ENCODE peak calls at places on chromosomes 11 and 22, in four cellular contexts. M is Peyer's patch, L is AG09309, F is lower lobe of right lung. Z is an unnamed sample.

GRCh38 chr11:766941-767210 is 10.4 kb downstream of the GATD1 start:
- DNase-seq in M (no peak), F (no peak), L (no peak), Z (no peak)

GRCh38 chr22:28402539-28402938 is 277.1 kb downstream of the TTC28 start:
- DNase-seq in M (no peak), L (no peak), F (no peak), Z (no peak)

GRCh38 chr11:68140496-68141246 is 19.5 kb upstream of the CHKA start:
- DNase-seq in L (no peak), F (no peak), M (no peak), Z (no peak)

GRCh38 chr11:57310630-57311086 is 14.1 kb downstream of the TNKS1BP1 start:
- DNase-seq in M (no peak), F (no peak), L (no peak), Z (no peak)

GRCh38 chr22:19579880-19580279 is 55.7 kb upstream of the CLDN5 start:
- DNase-seq in F (peak), L (no peak), M (peak), Z (no peak)

GRCh38 chr11:70246196-70246595 is 24.3 kb upstream of the PPFIA1 start:
- DNase-seq in F (no peak), M (no peak), L (no peak), Z (no peak)

GRCh38 chr11:83816572-83817187 is 530.5 kb upstream of the CCDC90B start:
- DNase-seq in L (no peak), M (no peak), F (no peak), Z (no peak)

GRCh38 chr11:2296913-2297622 is 4.7 kb downstream of the C11orf21 start:
- DNase-seq in F (no peak), L (no peak), M (no peak), Z (no peak)

GRCh38 chr11:96075532-96075959 is 151.6 kb upstream of the MTMR2 start:
- DNase-seq in L (no peak), M (no peak), F (no peak), Z (no peak)

GRCh38 chr11:116422976-116423375 is 349.8 kb downstream of the BUD13 start:
- DNase-seq in F (no peak), L (no peak), M (no peak), Z (no peak)

GRCh38 chr11:47242596-47243192 is 5.9 kb downstream of the ACP2 start:
- DNase-seq in F (no peak), L (no peak), M (no peak), Z (no peak)

GRCh38 chr11:47247502-47247901 is 1.1 kb downstream of the ACP2 start:
- DNase-seq in L (no peak), M (no peak), F (no peak), Z (no peak)

GRCh38 chr11:47245586-47246357 is 2.8 kb downstream of the ACP2 start:
- DNase-seq in M (no peak), F (no peak), L (no peak), Z (no peak)

GRCh38 chr11:47243454-47243853 is 5.2 kb downstream of the ACP2 start:
- DNase-seq in L (no peak), M (no peak), F (peak), Z (no peak)

GRCh38 chr11:47244664-47245350 is 3.8 kb downstream of the ACP2 start:
- DNase-seq in F (no peak), L (no peak), M (no peak), Z (no peak)
- H3K4me3 ChIP-seq in F (no peak), L (no peak), M (no peak), Z (no peak)

DNA sequence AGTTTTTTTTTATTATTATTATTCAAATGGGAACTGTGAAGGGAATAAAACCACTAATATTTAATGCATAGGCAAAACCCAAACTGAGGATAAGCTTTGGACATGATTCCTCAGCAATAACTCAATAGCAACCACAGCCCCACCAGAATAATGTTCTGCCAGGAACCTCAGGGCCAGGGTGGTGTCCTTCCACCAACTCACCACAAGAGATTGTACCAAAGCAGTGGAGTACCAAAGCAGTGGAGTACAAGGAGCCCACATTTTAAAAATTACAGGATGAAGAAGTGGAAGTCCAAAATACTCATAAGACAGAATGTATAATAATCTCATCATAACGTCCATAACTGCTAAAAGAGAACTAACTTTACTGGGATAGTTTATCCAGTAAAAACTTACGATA is 32.5 kb upstream of the FZD4 start:
- DNase-seq in L (no peak), F (no peak), M (no peak), Z (no peak)
- TF ChIP-seq CTCF in L (no peak), F (no peak), M (no peak), Z (no peak)

DNA sequence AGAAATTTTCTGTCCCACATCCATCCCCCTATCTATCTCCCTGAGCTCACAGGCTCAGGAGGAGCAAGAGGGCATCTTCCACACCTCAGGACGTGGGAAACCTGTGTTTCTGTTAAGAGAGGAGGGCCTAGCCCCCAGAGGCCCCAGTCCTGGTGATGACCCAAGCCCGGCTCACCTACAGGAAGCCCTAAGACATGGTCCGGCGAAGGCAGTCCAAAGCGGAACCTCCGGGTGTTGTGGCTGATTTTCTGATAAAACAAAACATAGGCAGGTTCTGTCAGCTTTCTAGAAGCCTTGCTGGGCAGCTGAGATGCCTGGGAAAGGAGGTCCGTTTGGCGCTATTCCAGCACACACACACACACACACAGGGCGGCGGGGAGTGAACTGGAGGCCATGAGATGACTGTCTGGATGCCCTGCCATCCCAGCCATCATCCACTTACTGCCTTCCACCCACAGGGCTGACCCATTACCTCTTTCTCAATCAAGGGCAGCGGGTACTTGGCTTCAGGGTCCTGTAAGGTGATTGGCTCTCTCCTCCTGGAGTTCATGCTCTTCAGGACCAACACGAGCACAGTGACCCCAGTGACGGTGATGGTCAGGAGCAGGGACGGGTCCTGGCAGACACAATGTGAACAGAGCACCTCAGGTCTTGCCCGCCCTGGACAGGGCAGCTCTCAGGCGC is 882 bp downstream of the CYB5R2 start:
- DNase-seq in M (peak), L (no peak), F (no peak), Z (no peak)
- H3K4me3 ChIP-seq in M (no peak), L (peak), F (no peak), Z (peak)

GRCh38 chr11:22625448-22626287 is at the start of gene FANCF:
- DNase-seq in F (peak), M (peak), L (peak), Z (peak)
- TF ChIP-seq CTCF in F (no peak), M (no peak), L (no peak), Z (no peak)